ENCODE peak calls at places on chromosomes 16 and 17, in nine cellular contexts. C, T, X, N, V, Z, S, I and F are unnamed samples.

GRCh38 chr16:1613728-1614225 is 1.6 kb downstream of the CRAMP1 start:
- DNase-seq in X (no peak), T (peak), I (no peak), S (no peak), Z (no peak), V (no peak), N (no peak), C (no peak), F (no peak)

GRCh38 chr17:38443356-38444026 is 15.2 kb downstream of the ARHGAP23 start:
- DNase-seq in C (no peak), I (no peak), N (no peak), Z (no peak), V (no peak), X (no peak), T (no peak), S (no peak), F (no peak)

GRCh38 chr17:73156166-73156840 is 8.5 kb upstream of the SSTR2 start:
- DNase-seq in Z (peak), V (peak), S (peak), C (peak), X (no peak), N (peak), I (no peak), T (peak), F (no peak)

GRCh38 chr17:80071116-80071980 is 30.0 kb upstream of the GAA start:
- DNase-seq in S (peak), I (no peak), C (no peak), V (peak), X (no peak), N (no peak), Z (peak), T (peak), F (peak)

GRCh38 chr16:47644166-47644565 is 183.0 kb downstream of the PHKB start:
- DNase-seq in I (no peak), Z (peak), S (peak), C (peak), N (no peak), V (peak), X (no peak), T (peak), F (no peak)

GRCh38 chr16:17488506-17488905 is 17.7 kb upstream of the XYLT1 start:
- DNase-seq in Z (no peak), V (no peak), I (no peak), C (no peak), S (no peak), N (no peak), T (no peak), X (no peak), F (no peak)

GRCh38 chr17:9424071-9424640 is 151.5 kb downstream of the STX8 start:
- DNase-seq in C (no peak), V (no peak), T (no peak), I (no peak), N (no peak), X (no peak), S (no peak), Z (no peak), F (no peak)

GRCh38 chr16:80788016-80788415 is 16.4 kb downstream of the CDYL2 start:
- DNase-seq in S (no peak), N (no peak), T (no peak), C (no peak), V (no peak), Z (peak), I (no peak), X (no peak), F (no peak)

GRCh38 chr16:72109966-72110530 is 16.4 kb downstream of the DHX38 start:
- DNase-seq in S (no peak), C (no peak), T (no peak), I (no peak), N (no peak), Z (no peak), X (no peak), V (no peak), F (no peak)

GRCh38 chr16:81445143-81445922 is 725 bp downstream of the CMIP start:
- DNase-seq in Z (peak), V (no peak), T (peak), S (no peak), I (no peak), N (no peak), X (no peak), C (peak), F (no peak)

GRCh38 chr16:70552675-70553074 is 29.1 kb downstream of the SF3B3 start:
- DNase-seq in X (no peak), T (no peak), N (no peak), C (no peak), S (no peak), V (no peak), I (no peak), Z (no peak), F (no peak)

GRCh38 chr17:29713626-29714025 is 90.9 kb upstream of the CORO6 start:
- DNase-seq in S (no peak), X (no peak), C (no peak), I (peak), V (no peak), T (no peak), Z (no peak), N (no peak), F (no peak)

DNA sequence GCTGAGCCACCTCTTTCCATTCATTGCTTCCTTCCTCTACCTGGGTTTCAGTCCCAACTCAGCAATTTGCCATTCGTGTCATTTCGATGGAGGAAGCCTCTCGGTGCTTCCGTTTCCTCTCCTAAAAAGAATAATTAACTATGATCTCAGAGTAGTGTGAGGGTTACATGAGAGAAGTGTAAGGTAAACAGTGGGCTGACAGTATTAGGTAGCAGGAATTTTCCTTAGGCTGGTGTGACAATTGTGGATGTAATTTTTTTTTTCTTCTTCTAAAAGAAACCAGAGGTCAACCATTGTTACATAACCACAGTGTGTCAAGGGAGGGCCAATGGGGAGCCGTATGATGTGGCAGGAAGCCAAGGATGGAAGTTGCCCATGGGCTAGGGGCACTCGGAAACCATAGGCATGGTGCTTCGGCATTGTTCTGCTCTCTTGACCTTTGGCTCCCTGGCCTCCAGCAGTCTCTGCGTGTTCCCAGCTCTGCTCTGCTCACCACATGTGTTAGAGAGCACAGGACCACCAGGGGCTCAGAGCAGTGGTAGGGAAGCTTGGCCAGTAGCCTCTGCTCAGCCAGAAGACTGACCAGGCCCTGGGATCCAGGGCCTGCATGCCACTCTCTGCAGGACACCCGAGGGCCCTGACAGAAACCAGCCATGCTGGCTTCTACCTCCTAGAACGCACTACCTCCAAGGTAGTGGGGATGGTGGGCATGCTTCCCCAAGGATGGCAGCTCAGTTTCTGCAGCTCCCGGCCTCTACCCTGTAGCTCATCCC is 2.0 kb upstream of the TOP2A start:
- DNase-seq in C (no peak), X (no peak), S (no peak), I (no peak), V (no peak), Z (no peak), N (no peak), T (no peak), F (no peak)
- H3K27ac ChIP-seq in C (no peak), X (no peak), S (no peak), I (no peak), V (no peak), Z (no peak), N (no peak), T (no peak), F (no peak)

GRCh38 chr17:7439462-7440112 is at the start of gene FGF11:
- DNase-seq in C (no peak), S (no peak), N (no peak), T (no peak), V (no peak), X (no peak), I (no peak), Z (no peak), F (no peak)
- H3K4me3 ChIP-seq in C (peak), S (peak), N (peak), T (peak), V (peak), X (peak), I (peak), Z (peak), F (peak)

GRCh38 chr16:19092653-19093410 is 20.9 kb upstream of the ITPRIPL2 start:
- DNase-seq in T (no peak), X (no peak), V (no peak), C (no peak), S (no peak), I (no peak), Z (no peak), N (no peak), F (no peak)

GRCh38 chr16:19098173-19098572 is 15.6 kb upstream of the ITPRIPL2 start:
- DNase-seq in Z (no peak), I (no peak), S (no peak), X (no peak), N (no peak), V (no peak), T (no peak), C (no peak), F (peak)

GRCh38 chr16:19093631-19094541 is 19.9 kb upstream of the ITPRIPL2 start:
- DNase-seq in S (no peak), V (no peak), X (no peak), C (no peak), Z (no peak), I (no peak), T (no peak), N (no peak), F (peak)

GRCh38 chr16:19095699-19096098 is 18.1 kb upstream of the ITPRIPL2 start:
- DNase-seq in N (no peak), T (no peak), C (no peak), S (no peak), X (no peak), V (no peak), Z (no peak), I (no peak), F (peak)

GRCh38 chr16:19094542-19095365 is 19.0 kb upstream of the ITPRIPL2 start:
- DNase-seq in I (no peak), X (no peak), Z (no peak), N (peak), C (no peak), T (peak), S (no peak), V (no peak), F (peak)
- TF ChIP-seq CTCF in I (no peak), X (no peak), Z (no peak), N (peak), C (peak), T (no peak), S (no peak), V (peak), F (no peak)

GRCh38 chr17:81510798-81511549 is 1.6 kb downstream of the ACTG1 start:
- DNase-seq in N (no peak), V (peak), X (no peak), I (no peak), Z (no peak), C (no peak), T (no peak), S (no peak), F (peak)
- H3K27ac ChIP-seq in N (peak), V (peak), X (peak), I (peak), Z (peak), C (peak), T (peak), S (peak), F (peak)

GRCh38 chr17:64689106-64689505 is 27.0 kb upstream of the SMURF2 start:
- DNase-seq in I (no peak), Z (no peak), N (no peak), V (no peak), C (no peak), X (no peak), T (no peak), S (no peak), F (no peak)

GRCh38 chr17:64688481-64688880 is 26.4 kb upstream of the SMURF2 start:
- DNase-seq in T (no peak), X (no peak), N (no peak), C (no peak), S (no peak), I (no peak), V (no peak), Z (no peak), F (no peak)

GRCh38 chr17:64694207-64694606 is 32.1 kb upstream of the SMURF2 start:
- DNase-seq in X (peak), S (peak), Z (peak), T (peak), V (peak), I (no peak), N (no peak), C (peak), F (peak)

GRCh38 chr17:64687959-64688358 is 25.9 kb upstream of the SMURF2 start:
- DNase-seq in N (no peak), V (no peak), Z (peak), S (no peak), I (no peak), C (no peak), X (no peak), T (no peak), F (no peak)

GRCh38 chr17:64692187-64692586 is 30.1 kb upstream of the SMURF2 start:
- DNase-seq in X (no peak), Z (no peak), C (no peak), T (no peak), N (no peak), V (no peak), I (no peak), S (no peak), F (no peak)
- H3K4me3 ChIP-seq in X (no peak), Z (no peak), C (no peak), T (no peak), N (no peak), V (no peak), I (no peak), S (no peak), F (no peak)

DNA sequence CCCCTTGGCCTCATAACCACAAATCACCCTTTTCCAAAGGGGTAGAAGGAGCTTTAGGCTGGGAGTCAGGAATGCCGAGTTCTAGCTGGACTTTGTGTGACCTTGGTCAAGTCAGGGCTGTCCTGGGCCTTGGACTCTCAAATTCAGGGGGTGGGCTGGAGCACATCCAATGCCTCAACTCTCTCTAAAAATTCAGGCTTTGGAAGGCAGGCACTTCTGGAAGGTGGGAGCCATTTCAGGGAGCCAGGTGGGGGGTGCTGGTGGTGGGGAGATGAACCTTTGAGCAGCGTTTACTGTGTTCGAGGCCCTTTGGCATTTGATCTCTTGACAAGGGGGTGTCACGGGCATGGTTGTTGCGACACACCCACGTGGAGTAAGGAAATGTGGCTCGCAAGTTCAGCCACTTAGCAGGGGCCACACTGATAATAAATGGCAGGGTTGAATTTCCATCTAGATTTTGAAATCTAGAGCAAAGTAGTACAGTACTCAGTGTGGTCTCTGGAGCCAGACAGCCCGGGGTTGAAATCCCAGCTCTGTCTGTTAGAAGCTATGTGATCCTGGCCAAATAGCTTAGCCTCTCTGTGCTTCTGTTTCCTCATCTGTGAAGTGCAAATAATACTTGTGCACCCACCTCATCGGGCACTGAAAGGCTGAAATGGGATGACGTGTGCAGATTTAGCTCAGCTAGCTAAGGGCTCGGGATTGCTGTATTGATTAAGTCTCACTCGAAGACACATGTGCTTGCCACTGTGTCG is 47.1 kb upstream of the CIBAR2 start:
- DNase-seq in S (no peak), N (no peak), I (no peak), V (no peak), Z (no peak), T (no peak), C (no peak), X (no peak), F (no peak)
- TF ChIP-seq CTCF in S (no peak), N (no peak), I (no peak), V (no peak), Z (no peak), T (no peak), C (no peak), X (no peak), F (no peak)